ENCODE peak calls at places on chromosome 13, in four cellular contexts. One of them, this sample, is unnamed.

GRCh38 chr13:39159393-39159792 is 121.1 kb downstream of the NHLRC3 start:
- DNase-seq in breast epithelium: no peak
- DNase-seq in CD8-positive, alpha-beta T cell: no peak
- DNase-seq in IMR-90: no peak
- DNase-seq in this sample: no peak

GRCh38 chr13:106151056-106151699 is 384.3 kb downstream of the EFNB2 start:
- DNase-seq in CD8-positive, alpha-beta T cell: no peak
- DNase-seq in IMR-90: peak; percentile 84
- DNase-seq in breast epithelium: peak; percentile 48
- DNase-seq in this sample: no peak

GRCh38 chr13:34435338-34435737 is 506.7 kb upstream of the NBEA start:
- DNase-seq in CD8-positive, alpha-beta T cell: no peak
- DNase-seq in IMR-90: no peak
- DNase-seq in breast epithelium: no peak
- DNase-seq in this sample: no peak

GRCh38 chr13:110812869-110813645 is 99.6 kb downstream of the ING1 start:
- DNase-seq in breast epithelium: no peak
- DNase-seq in CD8-positive, alpha-beta T cell: no peak
- DNase-seq in IMR-90: no peak
- DNase-seq in this sample: no peak

GRCh38 chr13:87941244-87941643 is 270.1 kb downstream of the SLITRK5 start:
- DNase-seq in breast epithelium: no peak
- DNase-seq in CD8-positive, alpha-beta T cell: no peak
- DNase-seq in IMR-90: no peak
- DNase-seq in this sample: no peak

GRCh38 chr13:93025984-93026383 is 200.6 kb upstream of the GPC6 start:
- DNase-seq in breast epithelium: no peak
- DNase-seq in CD8-positive, alpha-beta T cell: no peak
- DNase-seq in IMR-90: no peak
- DNase-seq in this sample: no peak

GRCh38 chr13:75399168-75399878 is 82.6 kb downstream of the TBC1D4 start:
- DNase-seq in breast epithelium: no peak
- DNase-seq in CD8-positive, alpha-beta T cell: no peak
- DNase-seq in IMR-90: no peak
- DNase-seq in this sample: no peak

GRCh38 chr13:44474122-44474910 is 100.7 kb downstream of the SERP2 start:
- DNase-seq in breast epithelium: no peak
- DNase-seq in CD8-positive, alpha-beta T cell: no peak
- DNase-seq in IMR-90: peak; percentile 17
- DNase-seq in this sample: no peak

GRCh38 chr13:75803175-75803611 is 167.1 kb downstream of the LMO7 start:
- DNase-seq in breast epithelium: no peak
- DNase-seq in CD8-positive, alpha-beta T cell: peak; percentile 7
- DNase-seq in IMR-90: no peak
- DNase-seq in this sample: no peak

GRCh38 chr13:50244913-50245574 is 229.8 kb downstream of the KCNRG start:
- DNase-seq in breast epithelium: peak; percentile 34
- DNase-seq in CD8-positive, alpha-beta T cell: no peak
- DNase-seq in IMR-90: peak; percentile 88
- DNase-seq in this sample: no peak

GRCh38 chr13:44806841-44807240 is 182.4 kb downstream of the NUFIP1 start:
- DNase-seq in breast epithelium: no peak
- DNase-seq in IMR-90: no peak
- DNase-seq in CD8-positive, alpha-beta T cell: no peak
- DNase-seq in this sample: no peak

GRCh38 chr13:90683711-90684131 is 663.8 kb upstream of the MIR17HG start:
- DNase-seq in breast epithelium: no peak
- DNase-seq in IMR-90: peak; percentile 56
- DNase-seq in CD8-positive, alpha-beta T cell: no peak
- DNase-seq in this sample: no peak

GRCh38 chr13:31997641-31998040 is 33.9 kb upstream of the FRY start:
- DNase-seq in breast epithelium: no peak
- DNase-seq in CD8-positive, alpha-beta T cell: no peak
- DNase-seq in IMR-90: no peak
- DNase-seq in this sample: no peak

GRCh38 chr13:48072304-48072703 is 22.6 kb downstream of the MED4 start:
- DNase-seq in breast epithelium: no peak
- DNase-seq in IMR-90: no peak
- DNase-seq in CD8-positive, alpha-beta T cell: no peak
- DNase-seq in this sample: no peak
- H3K9me3 ChIP-seq in breast epithelium: peaks cover 29% of the 10 kb centered on the region
- H3K9me3 ChIP-seq in IMR-90: peaks cover 40% of the 10 kb centered on the region
- H3K9me3 ChIP-seq in CD8-positive, alpha-beta T cell: no peaks in the 10 kb centered on the region
- H3K9me3 ChIP-seq in this sample: peaks cover 12% of the 10 kb centered on the region

GRCh38 chr13:36094478-36094877 is 36.7 kb downstream of the DCLK1 start:
- DNase-seq in breast epithelium: no peak
- DNase-seq in CD8-positive, alpha-beta T cell: no peak
- DNase-seq in IMR-90: no peak
- DNase-seq in this sample: no peak
- H3K27ac ChIP-seq in breast epithelium: no peak overlapping the region
- H3K27ac ChIP-seq in CD8-positive, alpha-beta T cell: no peak overlapping the region
- H3K27ac ChIP-seq in IMR-90: no peak overlapping the region
- H3K27ac ChIP-seq in this sample: no peak overlapping the region

GRCh38 chr13:19158526-19158925 is 23.1 kb downstream of the TUBA3C start:
- DNase-seq in IMR-90: no peak
- DNase-seq in breast epithelium: no peak
- DNase-seq in CD8-positive, alpha-beta T cell: no peak
- DNase-seq in this sample: no peak
- H3K9me3 ChIP-seq in IMR-90: peaks cover 69% of the 10 kb centered on the region
- H3K9me3 ChIP-seq in breast epithelium: no peaks in the 10 kb centered on the region
- H3K9me3 ChIP-seq in CD8-positive, alpha-beta T cell: no peaks in the 10 kb centered on the region
- H3K9me3 ChIP-seq in this sample: peaks cover 6% of the 10 kb centered on the region

DNA sequence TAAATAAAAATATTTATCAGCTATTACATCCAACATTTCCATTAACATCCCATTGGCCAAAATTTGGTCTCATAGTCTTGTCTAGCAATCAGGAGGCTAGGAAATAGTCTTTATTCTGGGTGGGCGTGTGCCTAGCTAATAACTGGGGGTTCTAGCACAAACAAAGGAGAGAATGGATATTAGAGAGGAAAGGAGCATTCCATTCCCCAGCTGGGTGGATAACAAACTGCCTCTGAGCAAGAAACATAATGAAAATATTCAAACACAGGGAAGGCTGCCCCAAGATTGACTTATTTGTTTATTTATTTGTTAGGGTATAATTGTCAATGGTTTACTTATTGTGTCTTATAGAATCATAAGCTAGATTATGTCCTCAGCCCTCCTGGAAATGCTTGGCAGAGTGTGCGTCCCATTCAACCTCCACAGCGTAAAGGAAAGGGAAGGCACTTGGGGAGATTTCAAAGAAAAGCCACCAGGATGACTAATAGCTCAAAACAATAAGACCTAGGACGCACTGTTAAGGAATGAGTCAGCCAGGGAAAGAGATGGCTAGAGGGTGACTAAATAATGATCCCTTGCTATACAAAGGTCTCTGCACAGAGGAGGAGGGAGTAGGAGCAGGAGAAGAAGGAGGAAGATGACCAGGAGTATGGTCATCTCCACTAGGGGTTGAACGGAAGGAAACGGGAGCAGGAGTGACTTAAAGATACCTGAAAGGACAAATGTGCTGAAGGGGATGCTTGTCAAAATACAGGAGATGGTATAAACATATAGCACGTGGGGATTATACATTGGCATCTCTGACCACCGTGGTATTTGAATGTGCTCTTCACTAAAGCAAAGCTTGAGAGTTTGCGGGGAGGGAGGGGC is 23.5 kb upstream of the USP12 start:
- DNase-seq in IMR-90: peak; percentile 95
- DNase-seq in breast epithelium: no peak
- DNase-seq in CD8-positive, alpha-beta T cell: no peak
- DNase-seq in this sample: no peak
- H3K27ac ChIP-seq in IMR-90: no peak overlapping the region
- H3K27ac ChIP-seq in breast epithelium: peak overlapping the region; percentile 29
- H3K27ac ChIP-seq in CD8-positive, alpha-beta T cell: no peak overlapping the region
- H3K27ac ChIP-seq in this sample: peak overlapping the region; percentile 40

DNA sequence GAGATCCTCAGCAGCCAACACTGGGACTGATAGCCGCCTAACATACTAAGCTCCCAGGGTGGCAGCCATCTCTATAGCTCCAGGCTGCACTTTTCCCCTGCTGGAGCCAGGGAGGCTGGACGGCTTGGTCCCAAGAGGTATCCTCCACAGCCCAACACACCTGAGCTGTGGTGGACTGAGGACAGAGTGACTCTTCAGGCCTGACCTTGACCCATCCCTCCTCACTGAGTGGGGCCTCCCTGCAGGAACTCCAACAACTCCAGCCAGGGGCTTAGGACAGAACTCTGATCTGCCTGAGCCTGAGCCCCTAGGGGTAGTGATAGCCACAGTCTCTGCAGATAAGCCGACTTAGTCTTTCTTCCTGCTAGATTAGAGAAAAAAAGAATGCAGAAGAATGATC is 958.1 kb upstream of the PRR20A start:
- DNase-seq in breast epithelium: no peak
- DNase-seq in CD8-positive, alpha-beta T cell: no peak
- DNase-seq in IMR-90: no peak
- DNase-seq in this sample: no peak
- H3K9me3 ChIP-seq in breast epithelium: peaks cover 5% of the 10 kb centered on the region
- H3K9me3 ChIP-seq in CD8-positive, alpha-beta T cell: no peaks in the 10 kb centered on the region
- H3K9me3 ChIP-seq in IMR-90: peaks cover 8% of the 10 kb centered on the region
- H3K9me3 ChIP-seq in this sample: peaks cover 17% of the 10 kb centered on the region

GRCh38 chr13:109547942-109548860 is 238.2 kb downstream of the IRS2 start:
- DNase-seq in IMR-90: no peak
- DNase-seq in CD8-positive, alpha-beta T cell: no peak
- DNase-seq in breast epithelium: no peak
- DNase-seq in this sample: no peak
- H3K27ac ChIP-seq in IMR-90: no peak overlapping the region
- H3K27ac ChIP-seq in CD8-positive, alpha-beta T cell: no peak overlapping the region
- H3K27ac ChIP-seq in breast epithelium: no peak overlapping the region
- H3K27ac ChIP-seq in this sample: no peak overlapping the region